ENCODE peak calls at places on chromosomes 12 and 14, in five cellular contexts. One of them, this sample, is unnamed.

GRCh38 chr12:124240493-124240892 is 54.4 kb upstream of the RFLNA start:
- DNase-seq in stimulated activated CD8-positive, alpha-beta memory T cell treated with anti-CD3 and anti-CD28 coated beads, Interleukin-7, amount 100 ng/mL, for 1 hour: no peak
- DNase-seq in HepG2: no peak
- DNase-seq in WERI-Rb-1: peak
- DNase-seq in heart right ventricle: no peak
- DNase-seq in this sample: no peak

GRCh38 chr12:55724226-55724939 is 4.2 kb downstream of the RDH5 start:
- DNase-seq in stimulated activated CD8-positive, alpha-beta memory T cell treated with anti-CD3 and anti-CD28 coated beads, Interleukin-7, amount 100 ng/mL, for 1 hour: peak
- DNase-seq in HepG2: peak
- DNase-seq in WERI-Rb-1: peak
- DNase-seq in heart right ventricle: no peak
- DNase-seq in this sample: peak

GRCh38 chr14:103561381-103562134 is 899 bp downstream of the BAG5 start:
- DNase-seq in stimulated activated CD8-positive, alpha-beta memory T cell treated with anti-CD3 and anti-CD28 coated beads, Interleukin-7, amount 100 ng/mL, for 1 hour: peak
- DNase-seq in HepG2: peak
- DNase-seq in WERI-Rb-1: no peak
- DNase-seq in heart right ventricle: peak
- DNase-seq in this sample: no peak

GRCh38 chr14:60183724-60184596 is 18.8 kb upstream of the DHRS7 start:
- DNase-seq in stimulated activated CD8-positive, alpha-beta memory T cell treated with anti-CD3 and anti-CD28 coated beads, Interleukin-7, amount 100 ng/mL, for 1 hour: no peak
- DNase-seq in HepG2: peak
- DNase-seq in WERI-Rb-1: no peak
- DNase-seq in heart right ventricle: peak
- DNase-seq in this sample: no peak

GRCh38 chr14:38174721-38175120 is 33.0 kb upstream of the SSTR1 start:
- DNase-seq in stimulated activated CD8-positive, alpha-beta memory T cell treated with anti-CD3 and anti-CD28 coated beads, Interleukin-7, amount 100 ng/mL, for 1 hour: no peak
- DNase-seq in HepG2: no peak
- DNase-seq in WERI-Rb-1: no peak
- DNase-seq in heart right ventricle: no peak
- DNase-seq in this sample: no peak

GRCh38 chr12:70365648-70366518 is at the start of gene KCNMB4:
- DNase-seq in stimulated activated CD8-positive, alpha-beta memory T cell treated with anti-CD3 and anti-CD28 coated beads, Interleukin-7, amount 100 ng/mL, for 1 hour: peak
- DNase-seq in HepG2: peak
- DNase-seq in WERI-Rb-1: peak
- DNase-seq in heart right ventricle: peak
- DNase-seq in this sample: peak

GRCh38 chr12:43349863-43350262 is 202.1 kb downstream of the ADAMTS20 start:
- DNase-seq in stimulated activated CD8-positive, alpha-beta memory T cell treated with anti-CD3 and anti-CD28 coated beads, Interleukin-7, amount 100 ng/mL, for 1 hour: no peak
- DNase-seq in HepG2: no peak
- DNase-seq in WERI-Rb-1: no peak
- DNase-seq in heart right ventricle: no peak
- DNase-seq in this sample: no peak

GRCh38 chr12:105977256-105978051 is 161.3 kb downstream of the NUAK1 start:
- DNase-seq in stimulated activated CD8-positive, alpha-beta memory T cell treated with anti-CD3 and anti-CD28 coated beads, Interleukin-7, amount 100 ng/mL, for 1 hour: no peak
- DNase-seq in HepG2: no peak
- DNase-seq in WERI-Rb-1: no peak
- DNase-seq in heart right ventricle: no peak
- DNase-seq in this sample: no peak

GRCh38 chr12:13443028-13443427 is 246.5 kb downstream of the EMP1 start:
- DNase-seq in stimulated activated CD8-positive, alpha-beta memory T cell treated with anti-CD3 and anti-CD28 coated beads, Interleukin-7, amount 100 ng/mL, for 1 hour: no peak
- DNase-seq in HepG2: no peak
- DNase-seq in WERI-Rb-1: no peak
- DNase-seq in heart right ventricle: no peak
- DNase-seq in this sample: no peak

GRCh38 chr12:6960291-6961277 is 9.4 kb downstream of the PTPN6 start:
- DNase-seq in stimulated activated CD8-positive, alpha-beta memory T cell treated with anti-CD3 and anti-CD28 coated beads, Interleukin-7, amount 100 ng/mL, for 1 hour: no peak
- DNase-seq in HepG2: no peak
- DNase-seq in WERI-Rb-1: no peak
- DNase-seq in heart right ventricle: no peak
- DNase-seq in this sample: no peak

GRCh38 chr12:57280234-57281062 is 29.5 kb upstream of the STAC3 start:
- DNase-seq in stimulated activated CD8-positive, alpha-beta memory T cell treated with anti-CD3 and anti-CD28 coated beads, Interleukin-7, amount 100 ng/mL, for 1 hour: peak
- DNase-seq in HepG2: peak
- DNase-seq in WERI-Rb-1: no peak
- DNase-seq in heart right ventricle: no peak
- DNase-seq in this sample: peak

GRCh38 chr12:69154585-69155363 is 84.6 kb upstream of the CPSF6 start:
- DNase-seq in stimulated activated CD8-positive, alpha-beta memory T cell treated with anti-CD3 and anti-CD28 coated beads, Interleukin-7, amount 100 ng/mL, for 1 hour: peak
- DNase-seq in HepG2: peak
- DNase-seq in WERI-Rb-1: peak
- DNase-seq in heart right ventricle: peak
- DNase-seq in this sample: peak

This sample was measured in caudate nucleus.